ENCODE peak calls at places on chromosomes 2 and 18, in four cellular contexts. C is mucosa of descending colon; T is A549; J is effector memory CD4-positive, alpha-beta T cell. R is an unnamed sample.
A peak's percentile ranks its signal among the peaks of the same experiment; 100 is the strongest.

GRCh38 chr2:121333834-121334558 is 49.0 kb upstream of the TFCP2L1 start:
- DNase-seq in T (no peak), J (no peak), C (no peak), R (no peak)

GRCh38 chr18:49652841-49653240 is 91.0 kb downstream of the LIPG start:
- DNase-seq in C (no peak), T (no peak), J (no peak), R (no peak)

GRCh38 chr2:174963437-174964400 is 41.5 kb downstream of the CHN1 start:
- DNase-seq in J (no peak), T (no peak), C (no peak), R (no peak)

GRCh38 chr18:11994346-11994707 is 13.0 kb downstream of the IMPA2 start:
- DNase-seq in J (no peak), C (peak; percentile 76), T (peak; percentile 23), R (no peak)

GRCh38 chr2:8103085-8103708 is 578.7 kb upstream of the ID2 start:
- DNase-seq in T (peak; percentile 57), C (no peak), J (no peak), R (no peak)

GRCh38 chr18:21826196-21826595 is 85.6 kb downstream of the MIB1 start:
- DNase-seq in T (no peak), J (no peak), C (no peak), R (no peak)

GRCh38 chr2:13698847-13699246 is 933.7 kb upstream of the LRATD1 start:
- DNase-seq in J (no peak), T (no peak), C (no peak), R (no peak)

GRCh38 chr2:191316246-191316645 is 71.0 kb downstream of the MYO1B start:
- DNase-seq in J (no peak), C (no peak), T (no peak), R (no peak)

GRCh38 chr2:96245609-96246390 is 20.0 kb downstream of the TMEM127 start:
- DNase-seq in T (no peak), J (no peak), C (no peak), R (no peak)

GRCh38 chr18:46296656-46297055 is 192.5 kb downstream of the HAUS1 start:
- DNase-seq in J (no peak), T (no peak), C (no peak), R (no peak)

GRCh38 chr2:180604077-180604476 is 376.3 kb upstream of the UBE2E3 start:
- DNase-seq in C (no peak), J (no peak), T (no peak), R (no peak)

GRCh38 chr18:22609642-22610041 is 191.9 kb upstream of the CTAGE1 start:
- DNase-seq in T (peak; percentile 27), J (no peak), C (no peak), R (no peak)

GRCh38 chr2:221641181-221641871 is 69.2 kb upstream of the EPHA4 start:
- DNase-seq in J (no peak), C (no peak), T (no peak), R (no peak)

GRCh38 chr18:1048048-1048447 is 143.4 kb downstream of the ADCYAP1 start:
- DNase-seq in C (no peak), T (no peak), J (no peak), R (no peak)

GRCh38 chr2:8800821-8801220 is 36.6 kb downstream of the KIDINS220 start:
- DNase-seq in C (no peak), J (no peak), T (no peak), R (no peak)

GRCh38 chr18:79902640-79903039 is 48.8 kb downstream of the SLC66A2 start:
- DNase-seq in J (no peak), C (peak; percentile 43), T (no peak), R (no peak)
- H3K9me3 ChIP-seq in J (no peaks in the 10 kb centered on the region), C (peaks cover 31% of the 10 kb centered on the region), T (peaks cover 13% of the 10 kb centered on the region), R (no peaks in the 10 kb centered on the region)

GRCh38 chr2:240477916-240478315 is 42.5 kb downstream of the GPC1 start:
- DNase-seq in J (no peak), C (no peak), T (no peak), R (no peak)
- H3K9me3 ChIP-seq in J (peaks cover 5% of the 10 kb centered on the region), C (peaks cover 11% of the 10 kb centered on the region), T (peaks cover 20% of the 10 kb centered on the region), R (no peaks in the 10 kb centered on the region)

DNA sequence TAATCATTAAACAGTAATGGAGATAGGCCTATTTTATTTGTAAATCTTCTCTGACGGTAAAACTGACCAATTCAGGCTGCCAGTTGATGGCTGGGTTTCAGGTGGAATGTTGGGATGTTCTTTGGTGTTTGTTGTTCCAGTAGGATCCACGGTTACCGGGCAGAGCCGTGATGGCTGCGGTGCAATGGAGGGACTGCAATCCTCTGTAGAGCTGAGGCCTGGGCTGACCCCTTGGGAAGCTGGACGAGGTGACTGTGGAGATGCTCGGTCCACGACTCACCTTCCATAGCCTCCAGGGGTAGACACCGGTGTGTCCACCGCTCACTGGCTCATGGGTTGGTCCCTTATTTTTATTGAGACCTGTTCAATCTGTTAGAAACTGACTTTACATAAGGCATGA is 42.5 kb downstream of the ZNF519 start:
- DNase-seq in J (no peak), C (no peak), T (no peak), R (no peak)
- H3K9me3 ChIP-seq in J (no peaks in the 10 kb centered on the region), C (no peaks in the 10 kb centered on the region), T (no peaks in the 10 kb centered on the region), R (no peaks in the 10 kb centered on the region)

DNA sequence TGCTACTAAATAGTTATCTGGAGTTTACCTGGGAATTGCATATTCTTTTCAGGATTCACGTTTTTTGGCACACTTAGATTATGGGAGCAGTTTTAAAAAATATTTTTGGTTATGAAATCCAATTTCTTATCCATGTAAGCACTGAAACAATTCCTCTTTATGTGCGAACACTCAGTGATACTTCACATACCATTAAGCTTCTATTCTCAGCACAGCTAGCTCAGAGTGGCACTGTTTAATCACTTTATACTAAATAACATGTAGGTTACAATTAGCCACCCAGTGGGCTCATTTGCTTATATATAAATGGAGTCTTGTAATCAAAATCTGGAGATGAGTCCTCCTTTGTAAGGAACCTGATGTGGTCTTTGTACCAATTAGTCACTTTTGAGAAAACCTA is 11.3 kb upstream of the MC4R start:
- DNase-seq in C (no peak), T (no peak), J (no peak), R (no peak)
- H3K9me3 ChIP-seq in C (no peaks in the 10 kb centered on the region), T (no peaks in the 10 kb centered on the region), J (no peaks in the 10 kb centered on the region), R (no peaks in the 10 kb centered on the region)

GRCh38 chr2:173326806-173327205 is 27.9 kb upstream of the CDCA7 start:
- DNase-seq in T (no peak), C (no peak), J (no peak), R (no peak)

GRCh38 chr2:173327421-173327820 is 27.3 kb upstream of the CDCA7 start:
- DNase-seq in J (no peak), C (no peak), T (no peak), R (no peak)

GRCh38 chr2:173323371-173323770 is 31.3 kb upstream of the CDCA7 start:
- DNase-seq in T (no peak), J (no peak), C (no peak), R (no peak)
- H3K9me3 ChIP-seq in T (peaks cover 34% of the 10 kb centered on the region), J (no peaks in the 10 kb centered on the region), C (peaks cover 14% of the 10 kb centered on the region), R (no peaks in the 10 kb centered on the region)